ENCODE peak calls at places on chromosome 19, in six cellular contexts. V is BE2C, E is ovary, T is mucosa of gallbladder, S is glutamatergic neuron, A is IMR-90. P is an unnamed sample.

GRCh38 chr19:51127755-51128154 is 3.0 kb downstream of the SIGLEC9 start:
- DNase-seq in T (no peak), V (no peak), E (no peak), S (no peak), A (peak), P (peak)

GRCh38 chr19:44846455-44847143 is 502 bp downstream of the NECTIN2 start:
- DNase-seq in S (peak), E (peak), T (no peak), A (no peak), V (no peak), P (no peak)

GRCh38 chr19:46487802-46488445 is 7.7 kb downstream of the PNMA8B start:
- DNase-seq in V (peak), A (peak), E (peak), S (peak), T (peak), P (peak)

GRCh38 chr19:48568345-48568886 is 16.4 kb downstream of the SULT2B1 start:
- DNase-seq in V (peak), E (peak), T (peak), S (peak), A (peak), P (no peak)

GRCh38 chr19:50558449-50558848 is 9.8 kb downstream of the LRRC4B start:
- DNase-seq in A (no peak), S (no peak), T (no peak), E (no peak), V (no peak), P (no peak)

GRCh38 chr19:35034588-35035382 is 4.5 kb downstream of the SCN1B start:
- DNase-seq in T (no peak), E (no peak), V (no peak), A (no peak), S (no peak), P (no peak)

GRCh38 chr19:29815231-29815630 is 3.4 kb downstream of the CCNE1 start:
- DNase-seq in A (no peak), T (no peak), V (no peak), E (no peak), S (no peak), P (no peak)

GRCh38 chr19:45607071-45608029 is 5.3 kb upstream of the GPR4 start:
- DNase-seq in E (peak), T (peak), A (peak), S (peak), V (peak), P (no peak)

GRCh38 chr19:7932276-7932929 is 6.5 kb upstream of the CTXN1 start:
- DNase-seq in E (peak), S (no peak), V (no peak), T (no peak), A (no peak), P (no peak)

GRCh38 chr19:5023128-5023571 is 54.2 kb downstream of the KDM4B start:
- DNase-seq in A (no peak), T (no peak), E (no peak), V (no peak), S (no peak), P (no peak)

GRCh38 chr19:44905437-44906160 is at the start of gene APOE:
- DNase-seq in V (no peak), E (peak), A (no peak), T (no peak), S (no peak), P (no peak)

GRCh38 chr19:44640518-44640917 is 3.2 kb upstream of the PVR start:
- DNase-seq in T (no peak), A (peak), S (no peak), V (no peak), E (no peak), P (no peak)

GRCh38 chr19:44113784-44114390 is 688 bp downstream of the ZNF225 start:
- DNase-seq in A (peak), V (no peak), S (no peak), T (no peak), E (peak), P (no peak)

GRCh38 chr19:27777242-27777641 is 1435.7 kb downstream of the UQCRFS1 start:
- DNase-seq in T (no peak), V (no peak), A (no peak), E (no peak), S (no peak), P (no peak)

GRCh38 chr19:1130801-1131717 is 27.3 kb downstream of the GPX4 start:
- DNase-seq in S (no peak), T (no peak), V (no peak), A (no peak), E (no peak), P (no peak)

GRCh38 chr19:11931051-11931450 is 6.1 kb downstream of the ZNF700 start:
- DNase-seq in S (no peak), A (peak), E (no peak), V (no peak), T (no peak), P (no peak)

GRCh38 chr19:10226376-10227214 is 4.5 kb downstream of the S1PR2 start:
- DNase-seq in A (peak), T (peak), E (peak), S (peak), V (no peak), P (no peak)

GRCh38 chr19:30073152-30074000 is 131.3 kb downstream of the URI1 start:
- DNase-seq in S (peak), T (no peak), V (no peak), A (no peak), E (no peak), P (no peak)